ENCODE peak calls at places on chromosome 11, in four cellular contexts. One of them, this sample, is unnamed.

GRCh38 chr11:74681686-74682651 is 49.3 kb downstream of the CHRDL2 start:
- DNase-seq in fibroblast of lung: no peak
- DNase-seq in esophagus squamous epithelium: no peak
- DNase-seq in H9: peak; percentile 14
- DNase-seq in this sample: no peak

GRCh38 chr11:58629857-58630256 is 7.4 kb downstream of the CNTF start:
- DNase-seq in esophagus squamous epithelium: no peak
- DNase-seq in H9: peak; percentile 39
- DNase-seq in fibroblast of lung: peak; percentile 76
- DNase-seq in this sample: no peak

GRCh38 chr11:64849600-64850356 is 5.3 kb upstream of the CDC42BPG start:
- DNase-seq in fibroblast of lung: peak; percentile 69
- DNase-seq in esophagus squamous epithelium: no peak
- DNase-seq in H9: no peak
- DNase-seq in this sample: no peak

GRCh38 chr11:48111941-48112340 is 104.7 kb upstream of the OR4B1 start:
- DNase-seq in esophagus squamous epithelium: no peak
- DNase-seq in fibroblast of lung: no peak
- DNase-seq in H9: no peak
- DNase-seq in this sample: no peak

GRCh38 chr11:60130496-60130895 is 42.0 kb downstream of the MS4A2 start:
- DNase-seq in H9: peak; percentile 43
- DNase-seq in fibroblast of lung: no peak
- DNase-seq in esophagus squamous epithelium: no peak
- DNase-seq in this sample: peak; percentile 67

GRCh38 chr11:11993814-11994213 is 14.6 kb downstream of the DKK3 start:
- DNase-seq in fibroblast of lung: peak; percentile 75
- DNase-seq in esophagus squamous epithelium: no peak
- DNase-seq in H9: peak; percentile 55
- DNase-seq in this sample: no peak

GRCh38 chr11:36015806-36016205 is 71.9 kb downstream of the LDLRAD3 start:
- DNase-seq in fibroblast of lung: peak; percentile 42
- DNase-seq in esophagus squamous epithelium: no peak
- DNase-seq in H9: no peak
- DNase-seq in this sample: no peak

GRCh38 chr11:35725880-35726279 is 63.3 kb downstream of the TRIM44 start:
- DNase-seq in fibroblast of lung: peak; percentile 83
- DNase-seq in esophagus squamous epithelium: no peak
- DNase-seq in H9: no peak
- DNase-seq in this sample: no peak

GRCh38 chr11:2213384-2213842 is 41.8 kb upstream of the TH start:
- DNase-seq in H9: peak; percentile 33
- DNase-seq in fibroblast of lung: no peak
- DNase-seq in esophagus squamous epithelium: no peak
- DNase-seq in this sample: no peak

GRCh38 chr11:19306570-19306969 is 65.8 kb upstream of the E2F8 start:
- DNase-seq in H9: no peak
- DNase-seq in fibroblast of lung: no peak
- DNase-seq in esophagus squamous epithelium: no peak
- DNase-seq in this sample: no peak

GRCh38 chr11:111829185-111829968 is 42.0 kb downstream of the ALG9 start:
- DNase-seq in fibroblast of lung: no peak
- DNase-seq in H9: no peak
- DNase-seq in esophagus squamous epithelium: no peak
- DNase-seq in this sample: no peak

GRCh38 chr11:123841189-123841588 is 35.0 kb upstream of the OR6M1 start:
- DNase-seq in fibroblast of lung: no peak
- DNase-seq in H9: no peak
- DNase-seq in esophagus squamous epithelium: no peak
- DNase-seq in this sample: no peak

GRCh38 chr11:93197383-93198220 is at the start of gene SLC36A4:
- DNase-seq in esophagus squamous epithelium: peak; percentile 91
- DNase-seq in H9: peak; percentile 96
- DNase-seq in fibroblast of lung: peak; percentile 97
- DNase-seq in this sample: peak; percentile 89

GRCh38 chr11:69530278-69531070 is 49.0 kb downstream of the LINC01488 start:
- DNase-seq in H9: no peak
- DNase-seq in fibroblast of lung: no peak
- DNase-seq in esophagus squamous epithelium: no peak
- DNase-seq in this sample: no peak

GRCh38 chr11:29957406-29957805 is 59.4 kb downstream of the KCNA4 start:
- DNase-seq in fibroblast of lung: no peak
- DNase-seq in H9: no peak
- DNase-seq in esophagus squamous epithelium: no peak
- DNase-seq in this sample: peak; percentile 85

GRCh38 chr11:15941206-15941770 is 415.1 kb downstream of the SOX6 start:
- DNase-seq in esophagus squamous epithelium: no peak
- DNase-seq in H9: peak; percentile 87
- DNase-seq in fibroblast of lung: no peak
- DNase-seq in this sample: no peak

GRCh38 chr11:62603771-62604170 is 2.1 kb upstream of the MTA2 start:
- DNase-seq in esophagus squamous epithelium: no peak
- DNase-seq in fibroblast of lung: no peak
- DNase-seq in H9: no peak
- DNase-seq in this sample: no peak

GRCh38 chr11:68354181-68354872 is 41.9 kb downstream of the LRP5 start:
- DNase-seq in esophagus squamous epithelium: no peak
- DNase-seq in fibroblast of lung: peak; percentile 92
- DNase-seq in H9: no peak
- DNase-seq in this sample: no peak

GRCh38 chr11:20671856-20672546 is 2.6 kb downstream of the NELL1 start:
- DNase-seq in H9: no peak
- DNase-seq in fibroblast of lung: no peak
- DNase-seq in esophagus squamous epithelium: no peak
- DNase-seq in this sample: peak; percentile 43
- TF ChIP-seq CTCF in H9: peak; percentile 40
- TF ChIP-seq CTCF in fibroblast of lung: no peak
- TF ChIP-seq CTCF in esophagus squamous epithelium: no peak
- TF ChIP-seq CTCF in this sample: peak; percentile 66

GRCh38 chr11:43806976-43807375 is 73.7 kb upstream of the ALKBH3 start:
- DNase-seq in esophagus squamous epithelium: no peak
- DNase-seq in fibroblast of lung: no peak
- DNase-seq in H9: no peak
- DNase-seq in this sample: no peak

GRCh38 chr11:43812471-43812870 is 68.2 kb upstream of the ALKBH3 start:
- DNase-seq in H9: no peak
- DNase-seq in fibroblast of lung: no peak
- DNase-seq in esophagus squamous epithelium: no peak
- DNase-seq in this sample: no peak

DNA sequence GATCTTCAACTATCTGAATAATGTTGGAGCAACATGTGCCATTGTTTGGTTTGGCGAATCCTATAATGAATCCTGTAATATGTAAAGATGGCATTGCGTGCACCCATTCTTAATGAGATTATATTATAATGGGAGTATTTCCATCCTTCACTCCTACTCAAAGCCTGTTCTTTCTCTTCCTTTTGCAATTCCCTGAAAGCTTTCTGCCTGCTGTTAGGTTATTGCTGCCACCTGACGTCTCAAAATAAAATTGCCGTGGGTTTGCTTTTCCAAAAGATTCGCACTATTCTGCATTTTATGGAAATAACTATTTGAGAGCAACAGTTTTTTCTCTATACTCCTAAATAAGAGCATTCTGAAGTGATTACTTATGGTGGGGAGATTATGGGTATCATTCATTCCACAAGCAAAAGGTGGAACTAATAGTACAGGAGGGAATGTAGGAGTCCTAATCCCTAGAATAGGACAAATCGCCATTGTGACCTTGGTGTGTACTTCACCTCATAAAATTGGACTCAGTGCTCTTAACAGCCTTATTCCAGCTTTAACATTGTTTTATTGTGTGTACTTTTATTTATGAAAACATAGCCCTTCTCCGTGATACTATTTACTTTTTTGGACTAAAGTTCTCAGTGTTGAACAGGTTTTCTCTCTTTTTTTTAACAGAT is 69.6 kb upstream of the ALKBH3 start:
- DNase-seq in H9: no peak
- DNase-seq in esophagus squamous epithelium: no peak
- DNase-seq in fibroblast of lung: peak; percentile 28
- DNase-seq in this sample: no peak
- TF ChIP-seq CTCF in H9: peak; percentile 36
- TF ChIP-seq CTCF in esophagus squamous epithelium: no peak
- TF ChIP-seq CTCF in fibroblast of lung: peak; percentile 39
- TF ChIP-seq CTCF in this sample: no peak

DNA sequence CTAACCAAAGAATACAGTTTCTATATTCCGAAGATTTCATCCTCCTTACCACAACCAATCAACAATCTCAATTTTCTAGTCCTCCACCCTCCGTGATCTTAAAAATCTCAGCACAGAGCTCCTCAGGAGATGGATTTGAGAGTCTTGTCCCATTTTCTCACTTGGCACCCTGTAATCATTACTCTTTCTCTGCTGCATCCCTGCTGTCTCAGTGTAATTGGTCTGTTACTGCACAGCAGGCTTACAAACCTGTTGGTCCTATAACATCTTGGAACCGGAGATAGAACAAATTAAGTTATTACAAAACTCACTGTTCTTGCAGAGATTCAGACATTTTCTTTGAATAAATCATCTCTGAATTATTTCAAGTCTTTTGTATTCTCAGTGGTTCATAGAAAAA is 1227.2 kb downstream of the JRKL start:
- DNase-seq in esophagus squamous epithelium: no peak
- DNase-seq in H9: no peak
- DNase-seq in fibroblast of lung: no peak
- DNase-seq in this sample: no peak
- TF ChIP-seq CTCF in esophagus squamous epithelium: no peak
- TF ChIP-seq CTCF in H9: no peak
- TF ChIP-seq CTCF in fibroblast of lung: no peak
- TF ChIP-seq CTCF in this sample: no peak

DNA sequence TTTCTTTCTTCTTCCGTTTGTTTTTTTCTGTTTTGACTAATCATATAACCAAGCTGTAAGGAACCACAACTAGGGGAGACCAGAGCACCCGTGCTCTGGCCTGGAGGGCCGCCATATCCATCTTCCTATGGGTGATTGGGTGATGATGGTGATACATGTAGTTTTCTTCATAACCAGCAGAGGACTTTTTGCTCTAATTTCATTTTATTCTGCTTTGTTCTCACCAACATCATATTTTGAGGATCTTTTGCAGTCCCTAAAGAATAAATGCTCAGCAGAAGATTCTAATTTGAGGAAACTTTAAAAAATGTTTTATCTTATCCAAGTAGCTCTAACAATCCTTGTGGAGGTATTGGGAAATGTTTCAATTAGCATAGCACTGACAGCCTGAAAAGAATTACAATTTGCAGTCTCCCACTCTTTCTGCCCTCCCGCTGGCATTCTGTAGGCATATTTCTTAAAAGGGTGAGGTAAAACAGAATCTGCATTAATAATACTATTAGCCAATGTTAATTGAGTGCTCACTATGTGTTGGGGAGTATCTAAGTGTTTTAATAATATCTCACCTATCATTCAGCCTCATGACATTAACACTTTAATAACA is 544.0 kb downstream of the NTM start:
- DNase-seq in esophagus squamous epithelium: no peak
- DNase-seq in H9: no peak
- DNase-seq in fibroblast of lung: peak; percentile 48
- DNase-seq in this sample: no peak
- TF ChIP-seq CTCF in esophagus squamous epithelium: no peak
- TF ChIP-seq CTCF in H9: peak; percentile 52
- TF ChIP-seq CTCF in fibroblast of lung: peak; percentile 29
- TF ChIP-seq CTCF in this sample: no peak

DNA sequence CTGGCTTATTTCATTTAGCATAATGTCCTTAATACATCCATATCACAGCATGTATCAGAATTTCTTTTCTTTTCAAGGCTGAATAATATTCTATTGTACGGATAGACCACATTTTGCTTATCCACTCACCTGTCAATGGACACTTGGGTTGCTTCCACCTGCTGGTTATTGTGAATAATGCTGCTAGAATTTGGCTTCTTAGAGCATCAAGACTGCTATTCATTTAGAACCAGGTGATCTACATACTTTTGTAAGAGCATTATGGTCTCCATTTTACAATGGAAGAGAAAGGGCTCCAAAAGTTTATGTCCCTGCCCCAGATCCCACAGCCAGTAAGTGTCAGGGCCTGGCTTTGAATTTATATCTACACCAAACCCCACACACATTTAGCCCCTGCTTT is 100.7 kb upstream of the CD82 start:
- DNase-seq in H9: no peak
- DNase-seq in fibroblast of lung: no peak
- DNase-seq in esophagus squamous epithelium: no peak
- DNase-seq in this sample: no peak
- TF ChIP-seq CTCF in H9: peak; percentile 48
- TF ChIP-seq CTCF in fibroblast of lung: no peak
- TF ChIP-seq CTCF in esophagus squamous epithelium: no peak
- TF ChIP-seq CTCF in this sample: no peak

GRCh38 chr11:126265801-126266200 is 2.9 kb downstream of the SRPRA start:
- DNase-seq in esophagus squamous epithelium: no peak
- DNase-seq in H9: no peak
- DNase-seq in fibroblast of lung: peak; percentile 9
- DNase-seq in this sample: no peak
- TF ChIP-seq CTCF in esophagus squamous epithelium: no peak
- TF ChIP-seq CTCF in H9: no peak
- TF ChIP-seq CTCF in fibroblast of lung: no peak
- TF ChIP-seq CTCF in this sample: no peak

DNA sequence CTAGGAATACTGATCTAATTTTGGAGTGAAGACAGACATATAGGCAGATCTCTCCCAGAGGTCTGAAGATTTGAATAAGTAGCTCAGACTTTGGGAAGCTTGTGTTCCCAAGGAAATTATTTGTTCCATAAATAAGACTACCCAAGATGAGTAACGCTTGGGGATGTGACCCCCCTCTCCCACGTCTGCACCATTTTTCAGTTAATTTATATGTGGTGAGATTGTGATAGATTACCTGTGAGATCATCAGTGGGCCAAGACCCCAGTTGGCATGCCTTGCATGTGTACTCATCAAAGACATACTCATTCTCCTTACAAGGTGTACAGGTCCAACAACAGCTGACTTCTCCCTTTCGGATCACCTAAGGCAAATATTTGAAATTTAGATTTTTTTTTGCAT is 252.8 kb upstream of the CTSC start:
- DNase-seq in fibroblast of lung: no peak
- DNase-seq in H9: no peak
- DNase-seq in esophagus squamous epithelium: no peak
- DNase-seq in this sample: no peak
- TF ChIP-seq CTCF in fibroblast of lung: no peak
- TF ChIP-seq CTCF in H9: no peak
- TF ChIP-seq CTCF in esophagus squamous epithelium: no peak
- TF ChIP-seq CTCF in this sample: no peak

GRCh38 chr11:5992604-5993251 is 5.9 kb upstream of the OR52L1 start:
- DNase-seq in fibroblast of lung: peak; percentile 4
- DNase-seq in H9: no peak
- DNase-seq in esophagus squamous epithelium: no peak
- DNase-seq in this sample: no peak
- TF ChIP-seq CTCF in fibroblast of lung: peak; percentile 47
- TF ChIP-seq CTCF in H9: peak; percentile 81
- TF ChIP-seq CTCF in esophagus squamous epithelium: peak; percentile 43
- TF ChIP-seq CTCF in this sample: peak; percentile 49

GRCh38 chr11:121613724-121614123 is 161.0 kb upstream of the SORL1-AS1 start:
- DNase-seq in fibroblast of lung: peak; percentile 77
- DNase-seq in H9: no peak
- DNase-seq in esophagus squamous epithelium: no peak
- DNase-seq in this sample: no peak
- TF ChIP-seq CTCF in fibroblast of lung: no peak
- TF ChIP-seq CTCF in H9: no peak
- TF ChIP-seq CTCF in esophagus squamous epithelium: no peak
- TF ChIP-seq CTCF in this sample: no peak

GRCh38 chr11:17978553-17979287 is 34.1 kb downstream of the SERGEF start:
- DNase-seq in esophagus squamous epithelium: no peak
- DNase-seq in H9: peak; percentile 75
- DNase-seq in fibroblast of lung: peak; percentile 56
- DNase-seq in this sample: peak; percentile 66
- TF ChIP-seq CTCF in esophagus squamous epithelium: peak; percentile 54
- TF ChIP-seq CTCF in H9: peak; percentile 83
- TF ChIP-seq CTCF in fibroblast of lung: peak; percentile 77
- TF ChIP-seq CTCF in this sample: peak; percentile 93

This sample was measured in WERI-Rb-1.